ENCODE peak calls at places on chromosome 7, in five cellular contexts. J, P, M, Y and N are unnamed samples.

GRCh38 chr7:73738612-73739386 is at the start of gene ABHD11:
- DNase-seq in Y (peak), M (peak), J (peak), P (peak), N (peak)

GRCh38 chr7:36638140-36638539 is 86.2 kb downstream of the AOAH start:
- DNase-seq in J (no peak), P (no peak), M (no peak), Y (no peak), N (no peak)

GRCh38 chr7:155618708-155619633 is 25.5 kb upstream of the RBM33 start:
- DNase-seq in J (peak), Y (peak), P (no peak), M (no peak), N (no peak)

GRCh38 chr7:158249692-158250091 is 337.9 kb downstream of the PTPRN2 start:
- DNase-seq in M (no peak), J (no peak), Y (no peak), P (no peak), N (no peak)

GRCh38 chr7:99505324-99505662 is 831 bp downstream of the ZKSCAN5 start:
- DNase-seq in Y (no peak), P (no peak), M (no peak), J (no peak), N (no peak)

GRCh38 chr7:1040790-1041189 is 3.6 kb upstream of the GPR146 start:
- DNase-seq in Y (no peak), J (peak), M (no peak), P (peak), N (no peak)

GRCh38 chr7:4144801-4145470 is 537.2 kb upstream of the FOXK1 start:
- DNase-seq in M (peak), P (peak), J (peak), Y (no peak), N (no peak)

GRCh38 chr7:154789404-154789803 is 213.5 kb downstream of the PAXIP1 start:
- DNase-seq in Y (no peak), M (no peak), J (no peak), P (no peak), N (no peak)

GRCh38 chr7:120550494-120551048 is 277.6 kb downstream of the KCND2 start:
- DNase-seq in P (no peak), Y (no peak), M (no peak), J (no peak), N (no peak)

GRCh38 chr7:55018361-55019328 is at the start of gene EGFR:
- DNase-seq in Y (peak), J (peak), M (peak), P (peak), N (peak)

GRCh38 chr7:102415685-102416225 is 17.6 kb upstream of the ORAI2 start:
- DNase-seq in Y (no peak), M (no peak), J (peak), P (no peak), N (no peak)

GRCh38 chr7:127911968-127912511 is 119.2 kb downstream of the LRRC4 start:
- DNase-seq in P (no peak), Y (no peak), J (no peak), M (no peak), N (no peak)

GRCh38 chr7:109751241-109751640 is 1181.6 kb downstream of the DNAJB9 start:
- DNase-seq in Y (peak), M (no peak), P (no peak), J (no peak), N (no peak)

GRCh38 chr7:94654764-94655561 is 970 bp downstream of the SGCE start:
- DNase-seq in M (peak), Y (no peak), P (peak), J (no peak), N (no peak)

GRCh38 chr7:112898432-112899290 is 108.5 kb upstream of the TMEM168 start:
- DNase-seq in M (peak), P (no peak), J (no peak), Y (peak), N (no peak)

GRCh38 chr7:4610768-4611467 is 71.2 kb upstream of the FOXK1 start:
- DNase-seq in J (no peak), P (peak), M (peak), Y (peak), N (no peak)

GRCh38 chr7:68364871-68365625 is 1233.2 kb upstream of the AUTS2 start:
- DNase-seq in P (no peak), Y (no peak), M (no peak), J (no peak), N (no peak)

GRCh38 chr7:82317760-82318159 is 125.8 kb downstream of the CACNA2D1 start:
- DNase-seq in Y (no peak), J (no peak), P (no peak), M (no peak), N (no peak)

GRCh38 chr7:16504019-16504418 is 22.6 kb upstream of the LRRC72 start:
- DNase-seq in Y (no peak), P (no peak), J (no peak), M (no peak), N (no peak)

GRCh38 chr7:151131284-151131621 is 36.2 kb downstream of the GBX1 start:
- DNase-seq in Y (no peak), P (no peak), M (no peak), J (peak), N (no peak)

GRCh38 chr7:37341033-37341630 is 107.5 kb downstream of the ELMO1 start:
- DNase-seq in J (no peak), M (no peak), P (no peak), Y (no peak), N (no peak)

GRCh38 chr7:7151865-7152264 is 30.5 kb upstream of the C1GALT1 start:
- DNase-seq in M (no peak), Y (no peak), P (no peak), J (no peak), N (no peak)

GRCh38 chr7:72546586-72546985 is 134.4 kb upstream of the CALN1 start:
- DNase-seq in J (no peak), Y (no peak), M (no peak), P (no peak), N (no peak)

GRCh38 chr7:93515144-93515543 is 59.4 kb downstream of the CALCR start:
- DNase-seq in M (no peak), Y (no peak), J (no peak), P (no peak), N (no peak)

GRCh38 chr7:45622058-45622457 is 47.9 kb downstream of the ADCY1 start:
- DNase-seq in Y (no peak), P (no peak), M (no peak), J (no peak), N (no peak)

GRCh38 chr7:149729983-149730801 is 43.2 kb downstream of the ZNF467 start:
- DNase-seq in P (no peak), M (no peak), Y (no peak), J (peak), N (no peak)

GRCh38 chr7:34850681-34851080 is 186.6 kb downstream of the DPY19L1 start:
- DNase-seq in Y (no peak), P (no peak), J (no peak), M (no peak), N (peak)

GRCh38 chr7:128121731-128122576 is 90.7 kb upstream of the LRRC4 start:
- DNase-seq in M (no peak), P (peak), Y (no peak), J (no peak), N (peak)

GRCh38 chr7:34832020-34832419 is 174.0 kb downstream of the NPSR1 start:
- DNase-seq in M (no peak), J (no peak), P (no peak), Y (no peak), N (no peak)

GRCh38 chr7:148963583-148964509 is 64.5 kb downstream of the PDIA4 start:
- DNase-seq in J (no peak), P (no peak), M (no peak), Y (no peak), N (no peak)

GRCh38 chr7:27116521-27116946 is 14.0 kb downstream of the HOXA4 start:
- DNase-seq in Y (no peak), M (no peak), P (no peak), J (no peak), N (no peak)

GRCh38 chr7:55775051-55775420 is 87.5 kb downstream of the SEPTIN14 start:
- DNase-seq in P (no peak), M (no peak), J (no peak), Y (no peak), N (no peak)

GRCh38 chr7:55961994-55962393 is 2.4 kb upstream of the NIPSNAP2 start:
- DNase-seq in P (no peak), Y (no peak), J (no peak), M (no peak), N (no peak)

GRCh38 chr7:128352138-128352537 is 8.4 kb upstream of the RBM28 start:
- DNase-seq in M (no peak), Y (no peak), P (no peak), J (peak), N (no peak)

GRCh38 chr7:43692582-43693373 is 36.5 kb downstream of the COA1 start:
- DNase-seq in Y (peak), P (no peak), J (no peak), M (no peak), N (no peak)

GRCh38 chr7:148699772-148700629 is 1.3 kb downstream of the CUL1 start:
- DNase-seq in J (no peak), P (no peak), Y (no peak), M (no peak), N (no peak)

GRCh38 chr7:66845382-66846095 is 75.5 kb upstream of the TMEM248 start:
- DNase-seq in J (peak), P (peak), M (no peak), Y (no peak), N (no peak)

GRCh38 chr7:66841898-66842297 is 79.1 kb upstream of the TMEM248 start:
- DNase-seq in M (no peak), Y (no peak), P (no peak), J (no peak), N (no peak)

GRCh38 chr7:66847879-66848810 is 72.9 kb upstream of the TMEM248 start:
- DNase-seq in Y (peak), M (no peak), J (no peak), P (no peak), N (no peak)

GRCh38 chr7:66840316-66840715 is 80.7 kb upstream of the TMEM248 start:
- DNase-seq in J (no peak), M (no peak), Y (no peak), P (no peak), N (no peak)

GRCh38 chr7:66844552-66845381 is 76.3 kb upstream of the TMEM248 start:
- DNase-seq in P (peak), M (peak), Y (peak), J (peak), N (peak)
- TF ChIP-seq CTCF in P (peak), M (no peak), Y (no peak), J (peak), N (peak)

DNA sequence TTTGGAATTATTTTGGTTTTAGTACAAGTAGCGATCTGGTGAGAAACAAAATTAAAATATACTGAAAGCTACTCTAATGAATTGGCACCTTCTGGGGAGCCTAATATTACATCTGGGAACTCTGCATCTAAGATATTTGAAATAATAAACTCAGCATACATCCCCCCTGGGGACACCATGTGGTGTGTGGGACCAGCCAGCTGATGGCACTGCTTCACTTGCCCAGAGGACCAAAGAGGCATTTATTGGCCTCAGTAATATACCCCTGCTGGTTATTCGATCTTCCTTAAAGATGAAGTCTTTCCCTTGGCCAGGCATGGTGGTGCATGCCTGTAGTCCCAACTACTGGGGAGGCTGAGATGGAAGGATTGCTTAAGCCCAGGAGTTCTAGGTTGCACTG is 195.1 kb upstream of the AUTS2 start:
- DNase-seq in M (no peak), Y (no peak), P (no peak), J (no peak), N (no peak)
- TF ChIP-seq EP300 in M (no peak), Y (no peak), P (no peak), J (no peak), N (no peak)

DNA sequence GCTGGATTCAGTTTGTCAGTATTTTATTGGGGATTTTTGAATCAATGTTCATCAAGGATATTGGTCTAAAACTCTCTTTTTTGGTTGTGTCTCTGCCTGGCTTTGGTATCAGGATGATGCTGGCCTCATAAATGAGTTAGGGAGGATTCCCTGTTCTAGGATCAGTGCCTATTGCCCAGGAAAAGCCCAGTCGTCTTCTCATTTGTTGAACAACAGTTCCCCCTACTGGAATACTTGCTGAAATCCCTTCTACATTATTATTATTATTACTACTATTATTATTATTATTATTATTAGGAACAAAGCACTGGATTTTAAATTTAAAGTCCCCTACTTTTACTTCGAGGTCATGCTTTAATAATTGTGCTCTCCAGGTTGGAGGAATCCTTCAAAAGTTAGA is 528.9 kb downstream of the MAGI2 start:
- DNase-seq in Y (no peak), P (no peak), M (no peak), J (no peak), N (no peak)
- TF ChIP-seq CTCF in Y (no peak), P (no peak), M (peak), J (no peak), N (peak)

DNA sequence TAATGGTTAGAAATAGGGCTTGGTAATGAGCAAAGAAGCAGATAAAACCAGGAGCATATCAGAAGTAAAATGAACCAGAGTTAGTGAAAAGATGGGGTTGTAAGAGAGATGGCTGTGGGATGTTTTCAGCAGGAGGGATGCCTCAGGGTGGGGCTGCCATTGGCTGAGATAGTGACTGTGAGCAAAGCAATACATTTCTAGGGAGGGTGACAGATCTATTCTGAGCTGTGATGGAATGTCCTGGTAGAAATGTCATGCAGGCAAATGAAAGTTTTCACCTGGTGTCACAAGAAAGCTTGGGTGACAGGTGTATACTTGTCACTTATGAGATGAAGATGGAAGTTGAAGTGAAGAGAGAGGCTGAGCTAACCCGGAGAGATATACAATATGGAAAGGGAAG is 435.9 kb downstream of the TNS3 start:
- DNase-seq in M (no peak), J (no peak), Y (no peak), P (no peak), N (no peak)
- TF ChIP-seq EP300 in M (no peak), J (no peak), Y (no peak), P (no peak), N (no peak)

DNA sequence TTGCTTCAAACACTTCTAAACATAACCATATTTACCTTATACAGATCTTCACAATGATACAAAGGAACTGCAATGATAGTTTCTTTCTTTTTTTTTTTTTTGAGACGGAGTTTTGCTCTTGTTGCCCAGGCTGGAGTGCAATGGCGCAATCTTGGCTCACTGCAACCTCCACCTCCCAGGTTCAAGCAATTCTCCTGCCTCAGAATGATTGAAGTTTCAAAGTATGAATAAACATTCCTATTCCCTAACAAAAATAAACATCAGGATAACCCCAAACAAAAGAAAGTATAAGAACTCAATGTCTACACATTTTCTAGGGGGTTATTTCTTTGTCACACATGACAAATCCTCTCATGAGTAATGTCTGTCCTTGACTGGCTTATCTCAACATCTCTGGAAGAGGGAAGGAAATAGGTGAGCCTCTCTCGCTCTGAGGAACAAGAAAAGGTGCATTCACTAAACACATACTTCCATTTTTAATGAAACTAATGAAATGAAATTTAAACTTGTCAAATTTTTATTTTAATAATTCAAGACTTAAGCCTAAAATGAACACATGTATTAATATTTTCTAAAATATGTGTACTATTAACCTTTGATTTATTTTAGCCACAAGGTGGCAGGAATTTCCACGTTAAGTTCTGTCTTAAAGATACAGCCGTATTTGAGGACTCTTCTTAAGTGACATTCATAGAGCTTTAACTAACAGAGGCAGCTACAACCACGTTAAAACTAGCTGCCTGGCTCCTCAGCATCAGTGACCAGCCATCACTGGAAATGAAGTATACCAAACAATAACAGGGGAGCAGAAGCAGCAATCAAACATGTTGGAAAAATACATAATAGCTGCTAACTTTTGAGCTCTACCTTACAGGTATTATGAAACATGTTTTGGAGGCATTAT is 58.3 kb downstream of the MALSU1 start:
- DNase-seq in Y (peak), J (no peak), M (no peak), P (no peak), N (no peak)
- TF ChIP-seq CTCF in Y (peak), J (no peak), M (no peak), P (no peak), N (peak)

GRCh38 chr7:52184006-52184703 is 851.3 kb upstream of the POM121L12 start:
- DNase-seq in J (no peak), P (no peak), Y (no peak), M (no peak), N (no peak)

DNA sequence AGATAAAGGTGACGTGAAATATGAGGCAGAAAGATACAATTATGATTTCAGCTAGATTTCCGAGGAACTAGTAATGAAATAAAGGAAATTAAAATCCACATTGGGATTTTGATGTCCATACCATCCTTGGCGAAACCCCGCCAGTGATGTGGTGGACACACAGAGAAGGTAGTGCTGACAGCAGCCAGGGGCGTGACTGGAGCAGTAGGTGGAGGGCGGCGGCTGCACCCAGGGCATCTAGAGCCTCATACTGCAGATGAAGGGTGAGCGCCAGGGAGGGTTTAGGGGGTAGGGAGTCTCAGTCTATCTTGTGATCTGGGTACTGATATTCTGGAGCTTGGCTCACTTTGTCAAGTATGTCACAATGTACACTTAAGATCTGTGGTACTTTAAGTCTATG is 855.5 kb upstream of the POM121L12 start:
- DNase-seq in Y (no peak), P (no peak), J (peak), M (no peak), N (no peak)
- TF ChIP-seq EP300 in Y (no peak), P (no peak), J (no peak), M (no peak), N (no peak)

DNA sequence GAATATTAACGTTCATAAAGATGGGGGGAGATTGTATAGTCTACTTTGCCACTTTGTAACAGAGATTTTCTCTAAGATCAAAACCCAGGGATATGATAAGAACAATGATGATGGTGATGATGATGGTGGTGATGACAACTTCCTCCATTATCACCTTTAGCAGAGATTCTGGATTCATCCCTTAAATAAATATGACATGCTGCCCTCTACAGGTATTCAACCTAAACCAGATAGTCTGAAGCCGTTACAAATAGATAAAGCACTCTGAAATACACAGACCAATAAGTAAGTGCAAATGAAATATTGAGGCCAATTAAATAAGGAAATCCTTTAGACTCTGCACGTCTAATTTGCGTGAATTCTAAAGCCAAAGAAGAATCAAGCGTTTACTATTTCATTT is 211.5 kb downstream of the CREB5 start:
- DNase-seq in P (no peak), M (no peak), J (no peak), Y (no peak), N (no peak)
- TF ChIP-seq CTCF in P (no peak), M (no peak), J (no peak), Y (peak), N (peak)